ENCODE peak calls at places on chromosome 19, in four cellular contexts. S is GM12891, P is GM12878, Y is K562. G is an unnamed sample.
A peak's percentile ranks its signal among the peaks of the same experiment; 100 is the strongest.

GRCh38 chr19:9381367-9381785 is 18.6 kb downstream of the ZNF177 start:
- DNase-seq in P (no peak), Y (no peak), S (no peak), G (no peak)

GRCh38 chr19:20247016-20247683 is 80.1 kb downstream of the ZNF486 start:
- DNase-seq in S (no peak), P (no peak), Y (no peak), G (peak; percentile 6)

GRCh38 chr19:4136680-4137088 is 12.8 kb upstream of the MAP2K2 start:
- DNase-seq in Y (no peak), S (no peak), P (no peak), G (no peak)

GRCh38 chr19:35119091-35119490 is 3.5 kb downstream of the FXYD3 start:
- DNase-seq in S (no peak), Y (no peak), P (no peak), G (no peak)

GRCh38 chr19:44800461-44800860 is 8.4 kb upstream of the BCAM start:
- DNase-seq in S (peak; percentile 93), Y (peak; percentile 93), P (peak; percentile 34), G (peak; percentile 91)

GRCh38 chr19:10876459-10877240 is 5.3 kb downstream of the CARM1 start:
- DNase-seq in P (peak; percentile 79), Y (no peak), S (no peak), G (no peak)

GRCh38 chr19:50967924-50968708 is 1.3 kb downstream of the KLK6 start:
- DNase-seq in P (no peak), S (no peak), Y (no peak), G (no peak)

GRCh38 chr19:35746087-35746462 is 624 bp downstream of the PSENEN start:
- DNase-seq in P (no peak), Y (no peak), S (no peak), G (no peak)

GRCh38 chr19:3518669-3519068 is 12.6 kb downstream of the FZR1 start:
- DNase-seq in S (no peak), P (no peak), Y (no peak), G (no peak)

GRCh38 chr19:29303707-29304090 is 90.7 kb upstream of the UQCRFS1 start:
- DNase-seq in P (no peak), S (no peak), Y (no peak), G (no peak)

GRCh38 chr19:36054733-36055686 is at the start of gene WDR62:
- DNase-seq in P (peak; percentile 4), S (peak; percentile 97), Y (peak; percentile 95), G (peak; percentile 80)

GRCh38 chr19:44740351-44740824 is 8.1 kb upstream of the BCL3 start:
- DNase-seq in S (no peak), P (no peak), Y (peak; percentile 54), G (no peak)

GRCh38 chr19:48841047-48841446 is 4.8 kb upstream of the HSD17B14 start:
- DNase-seq in S (no peak), Y (no peak), P (no peak), G (no peak)

GRCh38 chr19:9885077-9885552 is 50.0 kb downstream of the PIN1 start:
- DNase-seq in Y (no peak), P (no peak), S (no peak), G (no peak)

GRCh38 chr19:13195678-13196077 is 45.5 kb downstream of the IER2 start:
- DNase-seq in S (peak; percentile 69), Y (peak; percentile 59), P (no peak), G (no peak)

GRCh38 chr19:40253611-40254092 is 27.2 kb upstream of the CCNP start:
- DNase-seq in P (no peak), Y (no peak), S (no peak), G (no peak)

GRCh38 chr19:2549701-2550191 is 73.8 kb downstream of the GADD45B start:
- DNase-seq in P (no peak), S (no peak), Y (no peak), G (no peak)

GRCh38 chr19:28691683-28692082 is 521.3 kb downstream of the UQCRFS1 start:
- DNase-seq in P (no peak), Y (no peak), S (no peak), G (no peak)

GRCh38 chr19:34662919-34663318 is 14.0 kb downstream of the SCGB2B2 start:
- DNase-seq in Y (peak; percentile 31), P (no peak), S (no peak), G (peak; percentile 36)

GRCh38 chr19:27794444-27795042 is 1418.4 kb downstream of the UQCRFS1 start:
- DNase-seq in S (peak; percentile 17), P (no peak), Y (peak; percentile 38), G (peak; percentile 58)

GRCh38 chr19:16340092-16340491 is 15.5 kb downstream of the KLF2 start:
- DNase-seq in S (no peak), Y (no peak), P (no peak), G (no peak)

GRCh38 chr19:47230122-47230920 is 678 bp downstream of the BBC3 start:
- DNase-seq in P (no peak), S (peak; percentile 63), Y (peak; percentile 84), G (no peak)

GRCh38 chr19:47719047-47719885 is 6.0 kb downstream of the EHD2 start:
- DNase-seq in P (no peak), Y (no peak), S (no peak), G (no peak)

GRCh38 chr19:9597027-9597426 is 12.7 kb upstream of the ZNF121 start:
- DNase-seq in Y (no peak), P (no peak), S (no peak), G (no peak)

GRCh38 chr19:46616631-46617322 is 8.1 kb downstream of the PTGIR start:
- DNase-seq in P (no peak), S (no peak), Y (peak; percentile 67), G (peak; percentile 61)

GRCh38 chr19:46637224-46637623 is 1.2 kb upstream of the GNG8 start:
- DNase-seq in Y (no peak), P (no peak), S (no peak), G (no peak)

GRCh38 chr19:46216612-46217011 is 12.9 kb upstream of the IGFL1 start:
- DNase-seq in P (no peak), S (no peak), Y (no peak), G (no peak)

GRCh38 chr19:18173572-18174294 is at the start of gene IFI30:
- DNase-seq in Y (peak; percentile 95), S (peak; percentile 84), P (peak; percentile 79), G (peak; percentile 94)

GRCh38 chr19:31317098-31317497 is 32.1 kb downstream of the TSHZ3 start:
- DNase-seq in S (no peak), Y (no peak), P (no peak), G (no peak)

GRCh38 chr19:47726467-47726866 is 13.2 kb downstream of the EHD2 start:
- DNase-seq in P (no peak), S (no peak), Y (no peak), G (peak; percentile 75)

GRCh38 chr19:37893845-37894575 is 12.4 kb downstream of the WDR87 start:
- DNase-seq in S (no peak), Y (no peak), P (no peak), G (no peak)

GRCh38 chr19:46482645-46483044 is 11.3 kb upstream of the PNMA8A start:
- DNase-seq in P (no peak), Y (no peak), S (no peak), G (no peak)

DNA sequence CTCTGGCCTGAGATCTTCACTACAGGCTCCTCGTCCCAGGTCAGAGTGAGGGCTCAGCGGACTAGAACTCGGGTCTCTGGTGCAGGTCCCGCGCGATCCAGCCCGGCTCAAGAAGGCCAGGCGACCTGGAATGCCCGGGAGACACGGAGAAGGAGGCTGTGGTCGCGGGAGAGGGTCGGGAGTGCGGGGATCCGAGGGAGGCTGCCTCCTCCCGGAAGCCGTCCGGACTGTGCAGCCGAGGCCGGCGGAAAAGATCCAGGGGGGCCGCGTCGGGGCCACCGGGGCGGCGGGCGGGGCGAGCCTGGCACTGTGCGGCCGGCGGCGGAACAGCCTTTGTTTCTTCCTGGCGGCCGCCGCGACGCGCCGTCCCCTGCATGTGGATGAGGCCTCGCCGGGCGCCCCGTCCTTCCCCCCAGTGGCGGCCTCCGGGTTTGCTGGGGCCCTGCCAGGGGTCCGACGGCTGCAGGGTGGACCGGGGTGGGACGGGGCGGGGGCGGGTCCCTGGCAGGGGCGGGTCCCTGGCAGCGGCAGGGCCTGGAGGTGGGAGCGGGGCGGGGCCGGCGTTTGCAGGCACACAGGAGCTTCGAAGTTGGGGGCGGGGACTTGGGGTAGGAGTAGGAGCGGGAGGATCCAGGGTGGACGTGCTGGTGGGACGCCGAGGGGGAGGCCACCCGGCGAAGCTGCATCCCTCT is 1.0 kb upstream of the SLC7A10 start:
- DNase-seq in S (no peak), P (no peak), Y (no peak), G (no peak)
- TF ChIP-seq SPI1 in S (no peak), P (no peak), Y (no peak), G (no peak)

GRCh38 chr19:49857061-49857833 is 6.3 kb downstream of the PTOV1 start:
- DNase-seq in Y (no peak), P (no peak), S (no peak), G (no peak)

GRCh38 chr19:49857834-49858590 is 7.1 kb downstream of the PTOV1 start:
- DNase-seq in Y (no peak), S (no peak), P (no peak), G (no peak)

GRCh38 chr19:49859838-49860715 is 7.3 kb downstream of the PNKP start:
- DNase-seq in Y (no peak), S (no peak), P (no peak), G (no peak)

GRCh38 chr19:49856574-49857021 is 5.6 kb downstream of the PTOV1 start:
- DNase-seq in P (no peak), S (no peak), Y (no peak), G (no peak)

DNA sequence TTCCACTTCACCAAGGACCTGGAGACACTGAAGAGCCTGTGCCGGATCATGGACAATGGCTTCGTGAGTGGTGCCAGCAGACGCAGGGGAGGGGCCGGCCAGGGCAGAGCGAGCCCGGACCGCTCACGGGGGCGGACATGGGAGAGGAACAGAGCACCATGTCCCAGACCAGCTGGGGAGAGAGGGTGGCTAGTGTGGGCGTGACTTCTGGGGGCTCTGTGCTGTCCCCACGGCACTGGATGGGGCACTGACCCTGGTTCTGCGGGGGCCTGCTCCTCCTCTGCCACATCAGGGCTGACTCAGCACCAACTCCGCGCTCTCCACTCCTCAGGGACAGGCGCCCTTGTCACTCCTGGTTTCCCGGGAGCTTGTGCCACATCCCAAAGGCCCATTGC is 7.6 kb downstream of the PTOV1 start:
- DNase-seq in P (no peak), Y (no peak), S (no peak), G (no peak)
- TF ChIP-seq SPI1 in P (no peak), Y (no peak), S (no peak), G (no peak)

DNA sequence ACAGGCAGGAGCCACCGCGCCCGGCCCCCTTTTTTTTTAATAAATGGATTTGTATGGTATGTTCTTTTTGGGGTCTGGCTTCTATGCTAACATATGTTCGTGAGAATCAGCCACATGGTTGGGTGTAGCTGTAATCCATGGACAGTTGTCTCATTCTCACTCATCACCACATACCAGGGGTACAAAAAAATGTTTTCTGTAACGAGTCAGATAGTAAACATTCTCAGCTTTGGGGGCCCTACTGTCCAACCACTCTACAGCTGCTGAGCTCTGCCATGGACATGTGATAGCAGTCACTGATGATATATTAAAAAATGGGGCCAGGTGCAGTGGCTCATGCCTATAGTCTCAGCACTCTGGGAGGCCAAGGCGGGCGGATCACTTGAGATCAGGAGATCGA is 5.1 kb upstream of the RETN start:
- DNase-seq in P (no peak), S (no peak), Y (no peak), G (no peak)
- TF ChIP-seq SPI1 in P (no peak), S (no peak), Y (no peak), G (no peak)

GRCh38 chr19:718251-719024 is 9.7 kb downstream of the PALM start:
- DNase-seq in S (no peak), P (no peak), Y (no peak), G (no peak)

GRCh38 chr19:722553-723101 is 13.9 kb downstream of the PALM start:
- DNase-seq in P (no peak), S (no peak), Y (no peak), G (no peak)

GRCh38 chr19:719081-719512 is 10.4 kb downstream of the PALM start:
- DNase-seq in Y (peak; percentile 49), S (no peak), P (no peak), G (no peak)

GRCh38 chr19:720691-721160 is 12.0 kb downstream of the PALM start:
- DNase-seq in P (no peak), Y (no peak), S (no peak), G (no peak)

GRCh38 chr19:719636-720377 is 11.1 kb downstream of the PALM start:
- DNase-seq in S (no peak), Y (peak; percentile 91), P (no peak), G (no peak)
- TF ChIP-seq SPI1 in S (no peak), Y (no peak), P (no peak), G (no peak)